ENCODE peak calls at places on chromosomes 13 and 19, in five cellular contexts. W is suprapubic skin, P is keratinocyte, V is mesenchymal stem cell, J is tibial nerve. K is an unnamed sample. For H3K4me1 and H3K27me3, the result is how much of the 10 kb centered on the place peaks cover.

GRCh38 chr13:83691966-83692365 is 190.3 kb downstream of the SLITRK1 start:
- DNase-seq in W (no peak), P (no peak), V (no peak), J (no peak), K (no peak)

GRCh38 chr13:100128373-100128772 is 39.5 kb downstream of the PCCA start:
- DNase-seq in W (no peak), P (no peak), V (peak), J (no peak), K (no peak)

GRCh38 chr13:72983085-72983768 is 75.6 kb upstream of the KLF5 start:
- DNase-seq in W (no peak), P (no peak), V (peak), J (no peak), K (no peak)

GRCh38 chr13:40503966-40504591 is 162.4 kb downstream of the FOXO1 start:
- DNase-seq in W (no peak), P (peak), V (peak), J (no peak), K (no peak)

GRCh38 chr19:12837225-12837624 is 1.1 kb upstream of the MAST1 start:
- DNase-seq in W (no peak), P (peak), V (no peak), J (no peak), K (no peak)

GRCh38 chr19:16520074-16520973 is 21.9 kb downstream of the CHERP start:
- DNase-seq in W (no peak), P (no peak), V (no peak), J (no peak), K (no peak)

GRCh38 chr13:99350191-99350590 is 43.0 kb upstream of the GPR183 start:
- DNase-seq in W (no peak), P (no peak), V (no peak), J (no peak), K (no peak)

GRCh38 chr13:113876341-113877148 is 12.7 kb upstream of the GAS6 start:
- DNase-seq in W (no peak), P (no peak), V (no peak), J (no peak), K (no peak)

GRCh38 chr19:862529-863304 is 3.3 kb downstream of the CFD start:
- DNase-seq in W (no peak), P (no peak), V (peak), J (peak), K (peak)

GRCh38 chr13:94239135-94239534 is 240.3 kb downstream of the DCT start:
- DNase-seq in W (no peak), P (no peak), V (peak), J (no peak), K (no peak)

GRCh38 chr13:110126391-110126961 is 180.5 kb downstream of the COL4A1 start:
- DNase-seq in W (no peak), P (peak), V (peak), J (no peak), K (peak)

GRCh38 chr13:98020271-98020670 is 66.8 kb downstream of the IPO5 start:
- DNase-seq in W (no peak), P (no peak), V (no peak), J (no peak), K (no peak)

GRCh38 chr19:50897612-50898011 is 13.6 kb downstream of the KLK4 start:
- DNase-seq in W (no peak), P (no peak), V (no peak), J (no peak), K (no peak)

GRCh38 chr19:49200238-49200862 is 42.8 kb downstream of the TRPM4 start:
- DNase-seq in W (no peak), P (no peak), V (no peak), J (no peak), K (no peak)

GRCh38 chr19:31641591-31641990 is 292.4 kb upstream of the TSHZ3 start:
- DNase-seq in W (no peak), P (no peak), V (no peak), J (no peak), K (no peak)

GRCh38 chr13:72692884-72693514 is 34.4 kb downstream of the MZT1 start:
- DNase-seq in W (no peak), P (no peak), V (no peak), J (no peak), K (no peak)

GRCh38 chr19:46943150-46943946 is 76.3 kb upstream of the NPAS1 start:
- DNase-seq in W (no peak), P (no peak), V (no peak), J (no peak), K (no peak)

GRCh38 chr19:2221250-2221831 is 14.8 kb downstream of the PLEKHJ1 start:
- DNase-seq in W (no peak), P (no peak), V (peak), J (no peak), K (no peak)

GRCh38 chr13:93259527-93260080 is 33.0 kb downstream of the GPC6 start:
- DNase-seq in W (no peak), P (no peak), V (no peak), J (no peak), K (no peak)

GRCh38 chr19:48896191-48896720 is 2.3 kb downstream of the TULP2 start:
- DNase-seq in W (peak), P (no peak), V (no peak), J (peak), K (peak)

GRCh38 chr19:34230833-34231232 is 23.5 kb upstream of the GARRE1 start:
- DNase-seq in W (no peak), P (no peak), V (no peak), J (no peak), K (no peak)

GRCh38 chr13:110499621-110500281 is 61.8 kb downstream of the RAB20 start:
- DNase-seq in W (no peak), P (no peak), V (peak), J (no peak), K (no peak)

GRCh38 chr19:49916839-49917733 is 11.9 kb upstream of the ATF5 start:
- DNase-seq in W (no peak), P (no peak), V (no peak), J (no peak), K (peak)

GRCh38 chr13:87498681-87499080 is 172.5 kb upstream of the SLITRK5 start:
- DNase-seq in W (no peak), P (no peak), V (peak), J (no peak), K (peak)

GRCh38 chr13:26968431-26969335 is 202.9 kb downstream of the USP12 start:
- DNase-seq in W (no peak), P (no peak), V (peak), J (no peak), K (no peak)

GRCh38 chr13:109586509-109587346 is 199.7 kb downstream of the IRS2 start:
- DNase-seq in W (no peak), P (no peak), V (no peak), J (no peak), K (no peak)

GRCh38 chr19:55258476-55258827 is 365 bp downstream of the PPP6R1 start:
- DNase-seq in W (no peak), P (no peak), V (peak), J (no peak), K (peak)

GRCh38 chr19:14147797-14148605 is 11.6 kb upstream of the ASF1B start:
- DNase-seq in W (no peak), P (no peak), V (peak), J (peak), K (peak)

GRCh38 chr13:81697826-81698225 is 1356.9 kb upstream of the SPRY2 start:
- DNase-seq in W (no peak), P (no peak), V (no peak), J (no peak), K (no peak)

GRCh38 chr13:31797154-31797775 is 57.9 kb downstream of the RXFP2 start:
- DNase-seq in W (no peak), P (no peak), V (peak), J (peak), K (peak)

GRCh38 chr13:39401091-39401647 is 201.8 kb downstream of the LHFPL6 start:
- DNase-seq in W (no peak), P (no peak), V (no peak), J (no peak), K (no peak)

GRCh38 chr19:51157265-51157664 is 15.2 kb downstream of the SIGLEC7 start:
- DNase-seq in W (no peak), P (no peak), V (no peak), J (no peak), K (no peak)

GRCh38 chr19:15289673-15290072 is 42.7 kb downstream of the BRD4 start:
- DNase-seq in W (no peak), P (no peak), V (no peak), J (no peak), K (no peak)

GRCh38 chr19:15290149-15290548 is 42.2 kb downstream of the BRD4 start:
- DNase-seq in W (no peak), P (no peak), V (no peak), J (no peak), K (no peak)

GRCh38 chr19:15286688-15287355 is 45.5 kb downstream of the BRD4 start:
- DNase-seq in W (no peak), P (no peak), V (no peak), J (no peak), K (no peak)

GRCh38 chr19:15287496-15287895 is 44.8 kb downstream of the BRD4 start:
- DNase-seq in W (no peak), P (no peak), V (no peak), J (no peak), K (no peak)

DNA sequence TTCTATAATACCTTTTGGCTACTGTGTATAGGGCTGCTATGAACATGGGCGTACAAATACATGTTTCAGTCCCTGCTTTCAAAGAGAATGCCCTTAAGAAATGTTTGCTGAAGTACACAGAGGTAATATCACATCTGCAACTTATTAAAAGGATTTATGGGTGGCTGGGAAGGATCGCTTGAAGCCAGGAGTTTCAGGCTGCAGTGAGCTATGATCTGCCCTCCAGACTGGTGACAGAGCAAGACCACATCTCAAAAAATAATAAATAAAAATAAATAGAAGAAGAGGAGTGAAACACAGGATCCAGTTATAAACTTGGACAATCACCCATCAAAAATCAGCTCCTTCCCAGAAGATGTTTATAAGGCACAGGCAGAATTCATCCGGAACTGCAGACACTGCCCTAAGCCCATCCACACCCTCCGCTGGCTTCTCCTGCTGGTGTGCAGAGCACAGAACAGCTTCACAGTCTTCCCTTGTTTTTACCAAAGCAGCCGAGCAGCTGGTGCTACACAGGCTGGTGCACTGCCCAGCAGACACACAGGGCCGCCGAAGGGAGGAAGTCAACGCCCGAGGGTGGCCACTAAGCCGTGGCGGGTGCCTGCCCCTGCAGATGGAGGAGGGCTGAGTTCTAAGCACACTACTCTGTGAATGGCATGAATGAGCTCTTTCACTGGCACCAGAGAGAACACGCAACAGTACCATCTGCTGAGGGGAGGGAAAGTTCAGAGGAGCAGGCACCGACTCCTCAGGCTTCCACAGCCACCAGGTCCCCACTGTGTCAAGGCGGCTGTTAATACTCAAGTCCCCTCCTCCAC is 44.0 kb downstream of the BRD4 start:
- DNase-seq in W (no peak), P (no peak), V (no peak), J (no peak), K (peak)
- H3K4me1 ChIP-seq in W (half or more), P (under half), V (under half), J (half or more), K (under half)

GRCh38 chr19:3409346-3410064 is 43.1 kb downstream of the NFIC start:
- DNase-seq in W (peak), P (no peak), V (no peak), J (peak), K (no peak)

GRCh38 chr19:3406571-3407111 is 40.3 kb downstream of the NFIC start:
- DNase-seq in W (no peak), P (no peak), V (no peak), J (no peak), K (no peak)

GRCh38 chr19:3405261-3405653 is 38.9 kb downstream of the NFIC start:
- DNase-seq in W (no peak), P (no peak), V (no peak), J (no peak), K (no peak)

GRCh38 chr19:3408996-3409345 is 42.6 kb downstream of the NFIC start:
- DNase-seq in W (no peak), P (no peak), V (no peak), J (no peak), K (no peak)

GRCh38 chr19:3407556-3408516 is 41.5 kb downstream of the NFIC start:
- DNase-seq in W (no peak), P (no peak), V (no peak), J (peak), K (no peak)
- H3K27ac ChIP-seq in W (peak), P (no peak), V (no peak), J (peak), K (no peak)

DNA sequence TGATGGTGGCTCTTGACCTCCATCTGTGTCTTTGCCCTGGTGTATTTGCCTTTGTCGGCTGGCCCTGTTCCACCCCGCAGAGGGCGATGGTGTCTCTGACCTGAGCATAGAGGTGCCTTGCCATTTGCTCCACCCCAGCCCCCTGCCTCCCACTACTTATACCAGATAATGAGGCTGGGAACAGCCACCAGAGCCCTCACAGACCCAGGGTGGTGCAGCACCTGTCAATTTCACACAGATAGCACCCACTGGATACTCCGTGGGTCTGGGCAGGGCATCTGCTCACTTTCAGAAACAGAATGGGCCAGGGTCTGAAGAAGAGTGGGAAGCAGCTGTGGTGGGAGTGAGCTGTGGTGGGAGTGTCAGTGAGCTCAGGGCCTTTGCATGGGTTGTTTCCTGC is 4.1 kb downstream of the ZNF536 start:
- DNase-seq in W (no peak), P (no peak), V (no peak), J (no peak), K (no peak)
- H3K27me3 ChIP-seq in W (half or more), P (under half), V (under half), J (under half), K (under half)

GRCh38 chr19:29674374-29675119 is 9.3 kb downstream of the PLEKHF1 start:
- DNase-seq in W (no peak), P (no peak), V (no peak), J (no peak), K (no peak)

GRCh38 chr19:29671393-29672076 is 6.3 kb downstream of the PLEKHF1 start:
- DNase-seq in W (no peak), P (peak), V (peak), J (no peak), K (no peak)

GRCh38 chr19:29673451-29674371 is 8.4 kb downstream of the PLEKHF1 start:
- DNase-seq in W (no peak), P (no peak), V (no peak), J (no peak), K (no peak)

GRCh38 chr19:29672319-29672932 is 7.2 kb downstream of the PLEKHF1 start:
- DNase-seq in W (no peak), P (no peak), V (no peak), J (no peak), K (no peak)

GRCh38 chr19:29672933-29673336 is 7.7 kb downstream of the PLEKHF1 start:
- DNase-seq in W (no peak), P (no peak), V (no peak), J (no peak), K (no peak)
- H3K4me1 ChIP-seq in W (half or more), P (under half), V (under half), J (half or more), K (under half)

DNA sequence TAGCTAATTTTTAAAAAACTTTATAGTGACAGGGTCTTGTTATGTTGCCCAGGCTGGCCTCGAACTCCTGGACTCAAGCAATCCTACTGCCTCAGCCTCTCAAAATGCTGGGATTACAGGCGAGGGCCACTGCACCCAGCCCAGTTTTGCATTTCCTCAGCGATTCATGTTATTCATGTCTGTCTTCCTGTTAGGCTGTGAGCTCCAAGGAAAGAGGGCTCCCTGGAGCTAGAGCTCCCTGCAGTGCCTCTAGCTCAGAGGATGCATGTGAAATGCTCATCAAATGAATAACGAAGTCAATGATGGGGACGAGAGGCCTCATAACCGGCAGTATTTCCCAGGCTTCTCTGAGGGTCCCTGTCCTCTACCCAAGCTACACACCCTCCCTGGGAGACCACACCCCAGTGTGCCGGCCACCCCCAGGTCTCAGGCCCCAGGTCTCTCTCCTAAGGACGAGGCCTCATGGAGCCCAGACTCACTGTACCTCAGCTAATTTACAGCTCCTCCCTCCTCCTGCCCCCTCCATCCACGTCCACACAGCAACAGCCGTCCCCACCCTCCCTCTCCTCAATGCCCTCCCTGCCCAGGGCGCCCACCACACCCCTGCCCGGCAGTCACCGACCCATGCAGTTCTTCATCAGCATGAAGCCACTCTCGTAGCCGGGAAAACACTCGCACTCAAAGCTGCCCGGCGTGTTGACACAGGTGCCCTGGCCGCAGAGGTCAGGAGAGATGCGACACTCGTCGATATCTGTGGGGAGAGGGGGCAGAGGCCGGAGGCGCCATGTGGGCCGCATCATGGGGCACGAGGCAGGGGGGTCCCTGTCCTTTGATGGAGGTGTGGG is 28.5 kb downstream of the FBN3 start:
- DNase-seq in W (no peak), P (no peak), V (no peak), J (no peak), K (no peak)
- H3K27ac ChIP-seq in W (no peak), P (no peak), V (no peak), J (no peak), K (no peak)

DNA sequence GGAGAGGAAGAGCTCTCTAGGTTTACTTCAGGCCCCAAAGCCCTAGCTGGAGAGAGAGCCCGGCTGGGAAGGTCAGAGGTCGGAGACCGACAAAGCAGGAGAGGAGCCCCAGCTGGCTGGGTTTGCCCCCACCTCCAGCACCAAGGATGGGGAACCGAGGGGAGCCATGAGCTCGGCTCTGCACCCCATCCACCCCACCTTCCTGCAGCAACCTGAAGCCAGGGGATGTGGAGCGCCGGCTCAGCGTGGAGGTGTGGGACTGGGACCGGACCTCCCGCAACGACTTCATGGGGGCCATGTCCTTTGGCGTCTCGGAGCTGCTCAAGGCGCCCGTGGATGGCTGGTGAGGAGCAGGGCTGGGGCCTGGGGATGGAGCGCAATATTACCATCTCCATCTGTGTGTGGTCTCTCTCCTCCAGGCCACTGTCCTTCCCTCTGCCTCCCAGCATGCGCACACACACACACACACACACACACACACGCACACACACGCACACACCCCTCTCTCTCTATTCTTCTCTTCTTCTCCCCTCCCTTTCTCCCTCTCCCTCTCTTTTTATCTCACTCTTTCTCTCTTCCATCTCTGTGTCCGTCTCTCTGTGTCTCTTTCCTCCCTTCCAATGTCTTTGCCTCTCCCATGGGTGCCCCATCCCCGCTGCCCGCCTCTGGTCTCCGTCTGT is 10.4 kb downstream of the PRKCG start:
- DNase-seq in W (no peak), P (no peak), V (no peak), J (no peak), K (no peak)
- H3K27me3 ChIP-seq in W (under half), P (under half), V (under half), J (half or more), K (under half)

DNA sequence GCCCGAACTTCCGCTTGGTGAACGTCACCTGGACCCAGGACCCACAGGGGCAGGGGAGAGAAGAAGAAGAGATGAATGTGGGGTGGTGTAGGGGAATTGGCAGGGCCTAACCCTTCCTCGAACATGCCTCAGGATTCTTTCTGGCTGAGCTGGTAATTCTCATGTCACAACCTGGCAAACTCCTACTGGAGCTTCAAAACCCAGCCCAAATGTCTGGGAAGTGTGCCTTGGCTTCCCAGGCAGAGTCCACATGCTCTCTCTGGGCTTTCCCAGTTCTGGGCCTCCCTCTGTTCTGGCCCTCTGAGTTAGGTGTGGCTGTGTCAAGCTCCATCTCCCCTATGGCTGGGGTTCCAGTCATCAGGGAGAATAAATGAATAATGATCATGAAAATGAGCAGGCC is 11.1 kb upstream of the TMEM161A start:
- DNase-seq in W (no peak), P (no peak), V (no peak), J (no peak), K (no peak)
- H3K4me1 ChIP-seq in W (under half), P (under half), V (under half), J (under half), K (under half)